ENCODE peak calls at places on chromosomes 5 and 9, in ten cellular contexts. A, N, I, C, K, R, D, G, X and O are unnamed samples.

GRCh38 chr5:147051193-147051592 is 172.6 kb upstream of the PPP2R2B start:
- DNase-seq in A (no peak), N (no peak), I (no peak), C (peak; percentile 1), K (no peak), R (no peak), D (peak; percentile 76), G (no peak), X (no peak), O (no peak)

GRCh38 chr5:151016700-151017099 is 3.7 kb upstream of the GPX3 start:
- DNase-seq in A (no peak), N (no peak), I (no peak), C (no peak), K (no peak), R (peak; percentile 55), D (no peak), G (no peak), X (no peak), O (no peak)

GRCh38 chr9:22731786-22732185 is 285.2 kb downstream of the DMRTA1 start:
- DNase-seq in A (no peak), N (peak; percentile 77), I (no peak), C (no peak), K (no peak), R (no peak), D (no peak), G (no peak), X (no peak), O (no peak)

GRCh38 chr5:19534751-19535150 is 453.2 kb downstream of the CDH18 start:
- DNase-seq in A (no peak), N (no peak), I (no peak), C (no peak), K (no peak), R (no peak), D (peak; percentile 12), G (no peak), X (no peak), O (no peak)

GRCh38 chr9:135061441-135061840 is 26.0 kb upstream of the OLFM1 start:
- DNase-seq in A (no peak), N (no peak), I (no peak), C (no peak), K (no peak), R (no peak), D (no peak), G (no peak), X (no peak), O (peak; percentile 1)

GRCh38 chr5:132205385-132206125 is 22.1 kb downstream of the P4HA2 start:
- DNase-seq in A (no peak), N (no peak), I (no peak), C (peak; percentile 51), K (no peak), R (no peak), D (no peak), G (no peak), X (no peak), O (peak; percentile 75)

GRCh38 chr5:55584398-55585265 is 49.9 kb upstream of the PLPP1 start:
- DNase-seq in A (no peak), N (no peak), I (no peak), C (no peak), K (no peak), R (no peak), D (no peak), G (no peak), X (no peak), O (no peak)

GRCh38 chr5:149932445-149933350 is 11.9 kb downstream of the PDE6A start:
- DNase-seq in A (no peak), N (peak; percentile 38), I (no peak), C (no peak), K (no peak), R (no peak), D (no peak), G (peak; percentile 18), X (peak; percentile 28), O (peak; percentile 66)

GRCh38 chr5:140351609-140352334 is 5.4 kb upstream of the HBEGF start:
- DNase-seq in A (no peak), N (peak; percentile 83), I (peak; percentile 62), C (peak; percentile 79), K (no peak), R (no peak), D (peak; percentile 38), G (no peak), X (no peak), O (peak; percentile 69)

GRCh38 chr5:117246386-117246785 is 671.8 kb upstream of the SEMA6A start:
- DNase-seq in A (no peak), N (peak; percentile 4), I (peak; percentile 67), C (no peak), K (no peak), R (no peak), D (no peak), G (no peak), X (no peak), O (no peak)

GRCh38 chr5:143362828-143363227 is 40.7 kb downstream of the NR3C1 start:
- DNase-seq in A (no peak), N (no peak), I (no peak), C (no peak), K (no peak), R (no peak), D (no peak), G (no peak), X (no peak), O (no peak)

GRCh38 chr9:90340421-90340820 is 302.2 kb downstream of the DIRAS2 start:
- DNase-seq in A (no peak), N (no peak), I (no peak), C (peak; percentile 88), K (no peak), R (no peak), D (peak; percentile 33), G (no peak), X (no peak), O (no peak)

GRCh38 chr9:86303316-86303975 is 21.1 kb upstream of the ISCA1 start:
- DNase-seq in A (no peak), N (peak; percentile 66), I (no peak), C (peak; percentile 32), K (no peak), R (no peak), D (peak; percentile 8), G (no peak), X (no peak), O (no peak)

GRCh38 chr9:130447193-130447816 is 2.5 kb downstream of the ASS1 start:
- DNase-seq in A (no peak), N (no peak), I (no peak), C (no peak), K (no peak), R (no peak), D (no peak), G (no peak), X (peak; percentile 47), O (no peak)

DNA sequence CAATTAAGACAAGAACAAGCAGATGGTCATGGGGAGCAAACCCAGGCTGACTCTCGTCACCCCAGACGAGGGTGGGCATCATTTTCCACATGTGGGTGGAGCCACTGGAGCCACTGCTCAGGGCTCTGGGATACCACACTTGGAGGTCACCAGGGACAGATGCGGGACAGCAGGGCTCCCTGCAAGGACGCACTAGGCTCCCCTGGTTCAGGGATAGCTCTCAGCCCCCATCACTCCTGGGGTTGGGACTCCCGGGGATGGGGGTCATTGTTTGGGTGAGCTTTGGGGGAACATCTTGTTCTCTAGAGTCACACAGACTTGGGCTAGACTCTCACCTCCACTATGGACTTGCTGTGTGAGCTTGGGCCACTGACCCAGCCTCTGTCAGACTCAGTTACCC is 57.8 kb downstream of the GTF3C4 start:
- DNase-seq in A (no peak), N (no peak), I (no peak), C (no peak), K (no peak), R (no peak), D (no peak), G (no peak), X (no peak), O (no peak)
- H3K4me1 ChIP-seq in A (no peaks in the 10 kb centered on the region), N (no peaks in the 10 kb centered on the region), I (no peaks in the 10 kb centered on the region), C (no peaks in the 10 kb centered on the region), K (peaks cover 8% of the 10 kb centered on the region), R (no peaks in the 10 kb centered on the region), D (no peaks in the 10 kb centered on the region), G (no peaks in the 10 kb centered on the region), X (peaks cover 2% of the 10 kb centered on the region), O (no peaks in the 10 kb centered on the region)

GRCh38 chr9:99114846-99115500 is 10.1 kb downstream of the TGFBR1 start:
- DNase-seq in A (no peak), N (no peak), I (no peak), C (no peak), K (no peak), R (no peak), D (peak; percentile 36), G (no peak), X (no peak), O (no peak)

GRCh38 chr9:99115947-99116543 is 11.1 kb downstream of the TGFBR1 start:
- DNase-seq in A (no peak), N (peak; percentile 19), I (no peak), C (no peak), K (no peak), R (no peak), D (no peak), G (no peak), X (no peak), O (no peak)

GRCh38 chr9:99121604-99122003 is 16.7 kb downstream of the TGFBR1 start:
- DNase-seq in A (no peak), N (no peak), I (no peak), C (peak; percentile 37), K (no peak), R (no peak), D (no peak), G (no peak), X (no peak), O (no peak)

GRCh38 chr9:99120256-99120655 is 15.3 kb downstream of the TGFBR1 start:
- DNase-seq in A (no peak), N (no peak), I (no peak), C (no peak), K (no peak), R (no peak), D (no peak), G (no peak), X (no peak), O (no peak)

GRCh38 chr9:99118782-99119466 is 14.0 kb downstream of the TGFBR1 start:
- DNase-seq in A (no peak), N (no peak), I (no peak), C (no peak), K (no peak), R (no peak), D (no peak), G (no peak), X (no peak), O (no peak)
- H3K4me3 ChIP-seq in A (peak overlapping the region; percentile 42), N (no peak overlapping the region), I (no peak overlapping the region), C (no peak overlapping the region), K (no peak overlapping the region), R (no peak overlapping the region), D (no peak overlapping the region), G (no peak overlapping the region), X (no peak overlapping the region), O (no peak overlapping the region)

DNA sequence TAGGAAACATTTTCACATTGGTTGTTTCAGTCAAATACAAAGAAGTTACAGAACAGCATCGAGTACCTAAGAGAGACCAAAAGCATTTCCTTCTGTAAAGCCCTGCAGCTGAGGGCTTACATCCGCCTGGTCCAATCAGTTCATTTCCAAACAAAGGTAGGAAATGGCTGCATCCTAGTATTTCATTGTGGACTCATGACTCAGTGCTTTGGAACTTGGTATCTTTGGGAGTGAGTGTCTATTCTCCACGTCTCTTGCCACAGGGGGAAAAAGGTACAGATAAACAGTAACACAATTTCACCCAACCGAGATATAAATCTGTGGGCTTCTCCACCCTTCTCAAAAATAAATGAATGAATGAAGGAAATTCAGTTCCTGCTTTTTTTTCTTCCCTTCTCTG is 75.4 kb downstream of the NFIB start:
- DNase-seq in A (no peak), N (peak; percentile 95), I (no peak), C (peak; percentile 74), K (no peak), R (no peak), D (peak; percentile 71), G (no peak), X (no peak), O (no peak)
- H3K4me1 ChIP-seq in A (no peaks in the 10 kb centered on the region), N (peaks cover 19% of the 10 kb centered on the region), I (peaks cover 7% of the 10 kb centered on the region), C (peaks cover 30% of the 10 kb centered on the region), K (no peaks in the 10 kb centered on the region), R (peaks cover 16% of the 10 kb centered on the region), D (peaks cover 25% of the 10 kb centered on the region), G (no peaks in the 10 kb centered on the region), X (peaks cover 1% of the 10 kb centered on the region), O (peaks cover 43% of the 10 kb centered on the region)

GRCh38 chr5:123099514-123100151 is 10.6 kb downstream of the PRDM6 start:
- DNase-seq in A (no peak), N (peak; percentile 59), I (no peak), C (no peak), K (no peak), R (peak; percentile 31), D (no peak), G (no peak), X (peak; percentile 33), O (peak; percentile 48)
- H3K4me3 ChIP-seq in A (no peak overlapping the region), N (no peak overlapping the region), I (peak overlapping the region; percentile 40), C (peak overlapping the region; percentile 24), K (peak overlapping the region; percentile 27), R (peak overlapping the region; percentile 31), D (peak overlapping the region; percentile 39), G (no peak overlapping the region), X (no peak overlapping the region), O (no peak overlapping the region)